ENCODE peak calls at places on chromosomes 3 and 15, in five cellular contexts. One of them, this sample, is unnamed.
A peak's percentile ranks its signal among the peaks of the same experiment; 100 is the strongest.

GRCh38 chr3:62131620-62132019 is 241.7 kb downstream of the FEZF2 start:
- DNase-seq in HCT116: peak; percentile 2
- DNase-seq in GM12878: no peak
- DNase-seq in HepG2: no peak
- DNase-seq in K562: peak; percentile 29
- DNase-seq in this sample: peak; percentile 28

GRCh38 chr3:148211725-148212124 is 486.0 kb upstream of the AGTR1 start:
- DNase-seq in HCT116: peak; percentile 12
- DNase-seq in GM12878: no peak
- DNase-seq in HepG2: peak; percentile 24
- DNase-seq in K562: no peak
- DNase-seq in this sample: no peak

GRCh38 chr15:49471733-49472132 is 48.7 kb downstream of the FGF7 start:
- DNase-seq in HepG2: no peak
- DNase-seq in K562: no peak
- DNase-seq in HCT116: no peak
- DNase-seq in GM12878: peak; percentile 40
- DNase-seq in this sample: no peak

GRCh38 chr15:38699633-38700230 is 135.1 kb upstream of the RASGRP1 start:
- DNase-seq in HCT116: peak; percentile 54
- DNase-seq in GM12878: no peak
- DNase-seq in HepG2: peak; percentile 44
- DNase-seq in K562: peak; percentile 74
- DNase-seq in this sample: peak; percentile 39

GRCh38 chr3:168213920-168214319 is 118.2 kb upstream of the GOLIM4 start:
- DNase-seq in HCT116: no peak
- DNase-seq in GM12878: peak; percentile 17
- DNase-seq in HepG2: no peak
- DNase-seq in K562: no peak
- DNase-seq in this sample: no peak

GRCh38 chr3:98536456-98537017 is 4.8 kb downstream of the GPR15 start:
- DNase-seq in K562: no peak
- DNase-seq in GM12878: peak; percentile 98
- DNase-seq in HCT116: no peak
- DNase-seq in HepG2: no peak
- DNase-seq in this sample: no peak

GRCh38 chr15:69874321-69874720 is 223.4 kb downstream of the TLE3 start:
- DNase-seq in K562: no peak
- DNase-seq in HepG2: peak; percentile 13
- DNase-seq in HCT116: no peak
- DNase-seq in GM12878: no peak
- DNase-seq in this sample: no peak

GRCh38 chr3:42701371-42702065 is 1.1 kb downstream of the HHATL start:
- DNase-seq in HepG2: peak; percentile 27
- DNase-seq in GM12878: no peak
- DNase-seq in HCT116: no peak
- DNase-seq in K562: peak; percentile 95
- DNase-seq in this sample: peak; percentile 58

GRCh38 chr3:88031543-88032148 is 27.2 kb downstream of the CGGBP1 start:
- DNase-seq in HCT116: no peak
- DNase-seq in HepG2: no peak
- DNase-seq in GM12878: peak; percentile 26
- DNase-seq in K562: no peak
- DNase-seq in this sample: no peak

GRCh38 chr15:33086500-33087141 is 107.9 kb downstream of the FMN1 start:
- DNase-seq in GM12878: peak; percentile 16
- DNase-seq in HCT116: peak; percentile 42
- DNase-seq in HepG2: peak; percentile 19
- DNase-seq in K562: no peak
- DNase-seq in this sample: peak; percentile 30

GRCh38 chr3:163878396-163878795 is 1199.9 kb downstream of the SI start:
- DNase-seq in HepG2: no peak
- DNase-seq in HCT116: no peak
- DNase-seq in K562: no peak
- DNase-seq in GM12878: no peak
- DNase-seq in this sample: no peak

GRCh38 chr3:172515130-172515918 is 7.9 kb downstream of the TNFSF10 start:
- DNase-seq in HCT116: no peak
- DNase-seq in GM12878: no peak
- DNase-seq in K562: no peak
- DNase-seq in HepG2: no peak
- DNase-seq in this sample: no peak

GRCh38 chr3:37308247-37308646 is 133.9 kb upstream of the LRRFIP2 start:
- DNase-seq in K562: peak; percentile 33
- DNase-seq in HCT116: peak; percentile 7
- DNase-seq in HepG2: peak; percentile 7
- DNase-seq in GM12878: no peak
- DNase-seq in this sample: peak; percentile 32

GRCh38 chr3:71542548-71543370 is 40.8 kb downstream of the FOXP1 start:
- DNase-seq in HCT116: no peak
- DNase-seq in GM12878: no peak
- DNase-seq in HepG2: no peak
- DNase-seq in K562: peak; percentile 29
- DNase-seq in this sample: peak; percentile 63

GRCh38 chr3:18076301-18076700 is 333.9 kb upstream of the TBC1D5 start:
- DNase-seq in HCT116: no peak
- DNase-seq in K562: no peak
- DNase-seq in HepG2: no peak
- DNase-seq in GM12878: no peak
- DNase-seq in this sample: no peak
- TF ChIP-seq ZBTB33 in HCT116: no peak
- TF ChIP-seq ZBTB33 in K562: no peak
- TF ChIP-seq ZBTB33 in HepG2: no peak
- TF ChIP-seq ZBTB33 in GM12878: no peak
- TF ChIP-seq ZBTB33 in this sample: no peak

GRCh38 chr15:64634020-64634419 is 141.4 kb downstream of the RBPMS2 start:
- DNase-seq in HCT116: no peak
- DNase-seq in GM12878: peak; percentile 96
- DNase-seq in HepG2: peak; percentile 27
- DNase-seq in K562: no peak
- DNase-seq in this sample: no peak

GRCh38 chr15:64633332-64633731 is 142.1 kb downstream of the RBPMS2 start:
- DNase-seq in GM12878: no peak
- DNase-seq in K562: no peak
- DNase-seq in HepG2: no peak
- DNase-seq in HCT116: no peak
- DNase-seq in this sample: no peak

GRCh38 chr15:64636101-64636500 is 139.3 kb downstream of the RBPMS2 start:
- DNase-seq in GM12878: no peak
- DNase-seq in HCT116: no peak
- DNase-seq in K562: no peak
- DNase-seq in HepG2: no peak
- DNase-seq in this sample: no peak

GRCh38 chr15:64635486-64635815 is 139.9 kb downstream of the RBPMS2 start:
- DNase-seq in HCT116: no peak
- DNase-seq in K562: no peak
- DNase-seq in GM12878: peak; percentile 73
- DNase-seq in HepG2: peak; percentile 42
- DNase-seq in this sample: peak; percentile 33

GRCh38 chr15:64634576-64635485 is 140.6 kb downstream of the RBPMS2 start:
- DNase-seq in GM12878: peak; percentile 91
- DNase-seq in HepG2: peak; percentile 72
- DNase-seq in K562: no peak
- DNase-seq in HCT116: no peak
- DNase-seq in this sample: no peak
- TF ChIP-seq ZBTB33 in GM12878: no peak
- TF ChIP-seq ZBTB33 in HepG2: no peak
- TF ChIP-seq ZBTB33 in K562: no peak
- TF ChIP-seq ZBTB33 in HCT116: no peak
- TF ChIP-seq ZBTB33 in this sample: no peak

GRCh38 chr3:146750196-146750595 is 145.1 kb upstream of the PLSCR5 start:
- DNase-seq in K562: no peak
- DNase-seq in GM12878: no peak
- DNase-seq in HCT116: no peak
- DNase-seq in HepG2: no peak
- DNase-seq in this sample: no peak

GRCh38 chr3:146747051-146747450 is 141.9 kb upstream of the PLSCR5 start:
- DNase-seq in K562: no peak
- DNase-seq in GM12878: no peak
- DNase-seq in HCT116: no peak
- DNase-seq in HepG2: no peak
- DNase-seq in this sample: no peak

GRCh38 chr3:146747928-146748327 is 142.8 kb upstream of the PLSCR5 start:
- DNase-seq in HepG2: no peak
- DNase-seq in HCT116: peak; percentile 4
- DNase-seq in GM12878: no peak
- DNase-seq in K562: no peak
- DNase-seq in this sample: no peak

DNA sequence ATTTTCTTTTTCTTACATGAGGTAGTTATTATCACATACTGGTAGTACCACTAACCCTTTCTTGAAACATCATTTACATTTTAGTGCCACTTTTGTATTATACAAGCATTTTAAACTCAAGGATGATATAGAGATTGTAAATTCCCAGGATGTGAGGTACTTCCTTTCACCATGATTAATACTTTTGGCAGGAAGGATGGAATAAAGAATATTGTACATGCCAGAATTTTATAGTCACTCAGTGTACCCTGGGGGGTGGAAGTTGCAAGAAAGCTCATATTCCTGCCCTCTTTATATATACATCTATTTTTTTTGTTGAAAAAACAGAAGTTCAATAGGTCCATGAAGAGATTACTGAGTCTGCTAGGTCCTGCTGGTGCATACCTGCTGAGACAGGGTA is 141.0 kb upstream of the PLSCR5 start:
- DNase-seq in HCT116: no peak
- DNase-seq in K562: no peak
- DNase-seq in HepG2: no peak
- DNase-seq in GM12878: no peak
- DNase-seq in this sample: no peak
- TF ChIP-seq ZBTB33 in HCT116: no peak
- TF ChIP-seq ZBTB33 in K562: no peak
- TF ChIP-seq ZBTB33 in HepG2: no peak
- TF ChIP-seq ZBTB33 in GM12878: no peak
- TF ChIP-seq ZBTB33 in this sample: no peak

GRCh38 chr3:106440672-106441071 is 571.9 kb upstream of the CBLB start:
- DNase-seq in HCT116: no peak
- DNase-seq in HepG2: no peak
- DNase-seq in K562: no peak
- DNase-seq in GM12878: no peak
- DNase-seq in this sample: no peak

GRCh38 chr3:106435899-106436453 is 567.2 kb upstream of the CBLB start:
- DNase-seq in HepG2: no peak
- DNase-seq in HCT116: no peak
- DNase-seq in GM12878: no peak
- DNase-seq in K562: no peak
- DNase-seq in this sample: no peak

GRCh38 chr3:106438916-106439315 is 570.1 kb upstream of the CBLB start:
- DNase-seq in HepG2: no peak
- DNase-seq in K562: no peak
- DNase-seq in HCT116: no peak
- DNase-seq in GM12878: no peak
- DNase-seq in this sample: no peak
- TF ChIP-seq ZBTB33 in HepG2: no peak
- TF ChIP-seq ZBTB33 in K562: no peak
- TF ChIP-seq ZBTB33 in HCT116: no peak
- TF ChIP-seq ZBTB33 in GM12878: no peak
- TF ChIP-seq ZBTB33 in this sample: no peak